ENCODE peak calls at places on chromosomes 2 and 18, in four cellular contexts. O is ELR, E is AG09309, Z is T-helper 17 cell. P is an unnamed sample.

GRCh38 chr2:2812117-2812516 is 481.0 kb upstream of the MYT1L start:
- DNase-seq in E (no peak), O (no peak), Z (no peak), P (no peak)

GRCh38 chr2:118388771-118389170 is 300.5 kb downstream of the INSIG2 start:
- DNase-seq in O (peak), Z (no peak), E (no peak), P (peak)

GRCh38 chr2:191555092-191555742 is 122.7 kb upstream of the NABP1 start:
- DNase-seq in E (peak), O (peak), Z (peak), P (peak)

GRCh38 chr2:134080759-134081158 is 173.1 kb upstream of the MGAT5 start:
- DNase-seq in O (no peak), E (no peak), Z (no peak), P (no peak)

GRCh38 chr2:92073815-92074548 is 2797.2 kb upstream of the TEKT4 start:
- DNase-seq in E (no peak), O (no peak), Z (no peak), P (no peak)

GRCh38 chr2:160869411-160869810 is 290.8 kb upstream of the TANK start:
- DNase-seq in E (peak), Z (no peak), O (peak), P (peak)

GRCh38 chr18:22185298-22185697 is 15.9 kb downstream of the GATA6 start:
- DNase-seq in Z (no peak), E (no peak), O (no peak), P (no peak)

GRCh38 chr2:177466337-177467195 is 74.0 kb downstream of the AGPS start:
- DNase-seq in Z (no peak), O (peak), E (no peak), P (no peak)

GRCh38 chr2:191627518-191627917 is 50.4 kb upstream of the NABP1 start:
- DNase-seq in O (no peak), Z (no peak), E (no peak), P (no peak)

GRCh38 chr2:111900859-111901258 is 2.5 kb downstream of the MERTK start:
- DNase-seq in E (no peak), Z (no peak), O (peak), P (no peak)

GRCh38 chr2:163731735-163732134 is 4.1 kb downstream of the FIGN start:
- DNase-seq in Z (no peak), O (no peak), E (no peak), P (peak)

GRCh38 chr18:23540867-23541266 is 37.6 kb downstream of the RMC1 start:
- DNase-seq in E (no peak), Z (no peak), O (no peak), P (no peak)

P was measured in HS-5.